ENCODE peak calls at places on chromosomes 13 and 19, in nine cellular contexts. M, G, W, V, N, O, B, L and Y are unnamed samples.

GRCh38 chr19:48962029-48962848 is 2.9 kb upstream of the FTL start:
- DNase-seq in M (peak), G (no peak), W (peak), V (no peak), N (no peak), O (peak), B (no peak), L (no peak), Y (peak)

GRCh38 chr19:41990615-41991014 is 3.4 kb downstream of the ATP1A3 start:
- DNase-seq in M (no peak), G (no peak), W (no peak), V (no peak), N (no peak), O (no peak), B (no peak), L (no peak), Y (no peak)

GRCh38 chr19:54136086-54136863 is 1.3 kb upstream of the CNOT3 start:
- DNase-seq in M (peak), G (no peak), W (no peak), V (no peak), N (no peak), O (no peak), B (no peak), L (no peak), Y (no peak)

GRCh38 chr13:112733661-112734379 is 44.0 kb downstream of the ATP11A start:
- DNase-seq in M (no peak), G (no peak), W (no peak), V (no peak), N (no peak), O (no peak), B (no peak), L (no peak), Y (no peak)

GRCh38 chr13:75411924-75412537 is 69.9 kb downstream of the TBC1D4 start:
- DNase-seq in M (no peak), G (no peak), W (no peak), V (no peak), N (no peak), O (no peak), B (no peak), L (no peak), Y (no peak)

GRCh38 chr19:51501594-51502263 is at the start of gene SIGLEC12:
- DNase-seq in M (no peak), G (no peak), W (peak), V (no peak), N (no peak), O (no peak), B (no peak), L (no peak), Y (peak)

GRCh38 chr13:36420437-36420891 is 11.8 kb upstream of the CCNA1 start:
- DNase-seq in M (peak), G (peak), W (peak), V (peak), N (peak), O (peak), B (peak), L (peak), Y (peak)

GRCh38 chr19:33193864-33194362 is at the start of gene LRP3:
- DNase-seq in M (peak), G (no peak), W (peak), V (no peak), N (peak), O (no peak), B (no peak), L (peak), Y (peak)

GRCh38 chr19:29415507-29415906 is 110.3 kb upstream of the VSTM2B start:
- DNase-seq in M (no peak), G (no peak), W (no peak), V (no peak), N (no peak), O (no peak), B (no peak), L (no peak), Y (no peak)

GRCh38 chr13:114049026-114049425 is 75.2 kb upstream of the C13orf46 start:
- DNase-seq in M (no peak), G (peak), W (peak), V (no peak), N (no peak), O (peak), B (peak), L (no peak), Y (no peak)

GRCh38 chr19:49019242-49019932 is 2.5 kb upstream of the LHB start:
- DNase-seq in M (no peak), G (peak), W (peak), V (no peak), N (no peak), O (peak), B (peak), L (peak), Y (peak)

GRCh38 chr19:50383307-50383851 is 768 bp upstream of the POLD1 start:
- DNase-seq in M (no peak), G (no peak), W (no peak), V (no peak), N (no peak), O (no peak), B (no peak), L (no peak), Y (no peak)

GRCh38 chr13:45623516-45624090 is 8.1 kb upstream of the ERICH6B start:
- DNase-seq in M (no peak), G (no peak), W (no peak), V (no peak), N (no peak), O (peak), B (no peak), L (no peak), Y (no peak)

GRCh38 chr13:22232186-22232585 is 561.3 kb downstream of the FGF9 start:
- DNase-seq in M (no peak), G (no peak), W (no peak), V (no peak), N (no peak), O (no peak), B (no peak), L (no peak), Y (no peak)

GRCh38 chr13:95784161-95784880 is 107.4 kb downstream of the DNAJC3 start:
- DNase-seq in M (peak), G (no peak), W (no peak), V (peak), N (peak), O (no peak), B (no peak), L (no peak), Y (no peak)

GRCh38 chr19:23440207-23440606 is 44.9 kb upstream of the ZNF91 start:
- DNase-seq in M (no peak), G (no peak), W (no peak), V (no peak), N (no peak), O (peak), B (no peak), L (no peak), Y (no peak)

GRCh38 chr13:43136940-43137574 is 113.7 kb downstream of the DNAJC15 start:
- DNase-seq in M (no peak), G (no peak), W (no peak), V (no peak), N (no peak), O (no peak), B (no peak), L (no peak), Y (no peak)

GRCh38 chr19:18488838-18489626 is 32.8 kb downstream of the ELL start:
- DNase-seq in M (peak), G (no peak), W (peak), V (no peak), N (no peak), O (peak), B (no peak), L (peak), Y (no peak)

GRCh38 chr13:113948034-113948742 is 25.7 kb downstream of the C13orf46 start:
- DNase-seq in M (no peak), G (no peak), W (peak), V (no peak), N (no peak), O (peak), B (no peak), L (no peak), Y (peak)

GRCh38 chr13:40316301-40316700 is 350.1 kb downstream of the FOXO1 start:
- DNase-seq in M (no peak), G (no peak), W (no peak), V (no peak), N (no peak), O (no peak), B (no peak), L (no peak), Y (no peak)

GRCh38 chr13:38763446-38764381 is 76.8 kb downstream of the FREM2 start:
- DNase-seq in M (peak), G (no peak), W (no peak), V (peak), N (peak), O (peak), B (no peak), L (peak), Y (no peak)

GRCh38 chr13:26229080-26229615 is 7.0 kb upstream of the RNF6 start:
- DNase-seq in M (no peak), G (no peak), W (no peak), V (no peak), N (no peak), O (no peak), B (no peak), L (no peak), Y (no peak)

GRCh38 chr13:81821259-81821658 is 1480.3 kb upstream of the SPRY2 start:
- DNase-seq in M (no peak), G (no peak), W (no peak), V (no peak), N (no peak), O (no peak), B (no peak), L (no peak), Y (no peak)

GRCh38 chr13:23418776-23419683 is 14.5 kb downstream of the SACS start:
- DNase-seq in M (no peak), G (no peak), W (no peak), V (no peak), N (no peak), O (no peak), B (no peak), L (no peak), Y (no peak)

GRCh38 chr13:109844396-109844795 is 58.0 kb upstream of the IRS2 start:
- DNase-seq in M (no peak), G (no peak), W (no peak), V (peak), N (no peak), O (no peak), B (no peak), L (no peak), Y (no peak)

GRCh38 chr13:27176772-27177171 is 5.2 kb upstream of the USP12 start:
- DNase-seq in M (no peak), G (no peak), W (no peak), V (no peak), N (no peak), O (no peak), B (no peak), L (no peak), Y (no peak)

GRCh38 chr13:103497404-103497803 is 431.2 kb upstream of the SLC10A2 start:
- DNase-seq in M (no peak), G (no peak), W (no peak), V (no peak), N (no peak), O (no peak), B (no peak), L (no peak), Y (no peak)

GRCh38 chr19:7534531-7534980 is 961 bp upstream of the PNPLA6 start:
- DNase-seq in M (peak), G (no peak), W (peak), V (peak), N (peak), O (peak), B (no peak), L (peak), Y (peak)

GRCh38 chr13:51769455-51770127 is 34.4 kb downstream of the DHRS12 start:
- DNase-seq in M (no peak), G (no peak), W (peak), V (no peak), N (no peak), O (no peak), B (no peak), L (no peak), Y (peak)

GRCh38 chr13:26025196-26025595 is 26.6 kb downstream of the SHISA2 start:
- DNase-seq in M (no peak), G (no peak), W (no peak), V (no peak), N (no peak), O (no peak), B (no peak), L (no peak), Y (no peak)

GRCh38 chr13:72782717-72783116 is 784 bp downstream of the PIBF1 start:
- DNase-seq in M (no peak), G (no peak), W (no peak), V (no peak), N (no peak), O (peak), B (no peak), L (no peak), Y (no peak)

GRCh38 chr19:35266149-35266903 is 2.4 kb upstream of the USF2 start:
- DNase-seq in M (no peak), G (no peak), W (no peak), V (no peak), N (no peak), O (no peak), B (no peak), L (no peak), Y (peak)

GRCh38 chr19:18672606-18673337 is 10.7 kb upstream of the CRTC1 start:
- DNase-seq in M (no peak), G (no peak), W (peak), V (peak), N (no peak), O (peak), B (no peak), L (no peak), Y (peak)